ENCODE peak calls at places on chromosomes 7 and 10, in six cellular contexts. O, D, S, V, N and C are unnamed samples.

GRCh38 chr7:99109108-99110051 is 34.5 kb downstream of the SMURF1 start:
- DNase-seq in D (no peak), N (no peak), S (no peak), O (no peak), V (no peak), C (no peak)

GRCh38 chr7:44379366-44380178 is 54.2 kb upstream of the CAMK2B start:
- DNase-seq in S (no peak), V (peak), D (no peak), N (no peak), O (no peak), C (peak)

GRCh38 chr10:131757285-131758058 is 143.3 kb upstream of the PPP2R2D start:
- DNase-seq in N (no peak), O (no peak), D (no peak), V (no peak), S (no peak), C (no peak)

GRCh38 chr7:32948202-32948601 is 9.0 kb upstream of the FKBP9 start:
- DNase-seq in N (peak), D (no peak), S (no peak), V (no peak), O (no peak), C (no peak)

GRCh38 chr10:79434816-79435215 is 10.6 kb downstream of the ZCCHC24 start:
- DNase-seq in D (peak), S (no peak), O (no peak), N (no peak), V (peak), C (no peak)

GRCh38 chr7:156169474-156170370 is 357.5 kb upstream of the SHH start:
- DNase-seq in V (no peak), N (no peak), S (no peak), D (no peak), O (no peak), C (no peak)

GRCh38 chr10:125479059-125479458 is 203.9 kb downstream of the TEX36 start:
- DNase-seq in N (no peak), S (no peak), V (peak), D (no peak), O (no peak), C (no peak)

GRCh38 chr7:24917510-24918239 is 62.3 kb downstream of the OSBPL3 start:
- DNase-seq in D (peak), S (no peak), N (no peak), O (no peak), V (peak), C (no peak)

GRCh38 chr10:77770081-77770867 is 132.7 kb upstream of the KCNMA1 start:
- DNase-seq in S (no peak), V (no peak), D (no peak), N (no peak), O (no peak), C (no peak)

GRCh38 chr7:94303736-94304135 is 91.0 kb upstream of the COL1A2 start:
- DNase-seq in S (no peak), N (no peak), V (no peak), D (peak), O (peak), C (no peak)

GRCh38 chr7:101094791-101095375 is 9.6 kb downstream of the TRIM56 start:
- DNase-seq in V (no peak), O (peak), S (no peak), N (no peak), D (peak), C (no peak)

GRCh38 chr10:133211959-133212852 is 17.8 kb upstream of the UTF1 start:
- DNase-seq in N (no peak), O (no peak), D (no peak), S (no peak), V (no peak), C (no peak)

GRCh38 chr7:116674508-116675173 is 2.6 kb downstream of the MET start:
- DNase-seq in D (no peak), S (no peak), O (no peak), N (no peak), V (peak), C (no peak)

GRCh38 chr7:28725045-28725630 is 233.0 kb downstream of the TRIL start:
- DNase-seq in V (no peak), N (no peak), S (no peak), O (no peak), D (no peak), C (no peak)

GRCh38 chr10:82211331-82211730 is 336.3 kb downstream of the NRG3 start:
- DNase-seq in V (no peak), N (no peak), D (peak), O (no peak), S (no peak), C (no peak)

GRCh38 chr10:72275351-72276012 is 1.8 kb downstream of the DDIT4 start:
- DNase-seq in V (peak), D (peak), S (no peak), O (peak), N (peak), C (no peak)

GRCh38 chr10:124106241-124106905 is 13.0 kb upstream of the CHST15 start:
- DNase-seq in S (no peak), D (peak), V (peak), N (peak), O (no peak), C (peak)

GRCh38 chr10:51527806-51528205 is 171.6 kb downstream of the CSTF2T start:
- DNase-seq in N (no peak), V (no peak), D (peak), S (no peak), O (no peak), C (no peak)

GRCh38 chr7:46145412-46145811 is 224.3 kb upstream of the IGFBP3 start:
- DNase-seq in D (peak), N (no peak), O (no peak), S (peak), V (peak), C (no peak)

GRCh38 chr7:41612386-41612785 is 90.5 kb downstream of the INHBA start:
- DNase-seq in S (no peak), N (no peak), V (no peak), O (no peak), D (no peak), C (no peak)

GRCh38 chr7:81284576-81284975 is 365.7 kb upstream of the SEMA3C start:
- DNase-seq in N (no peak), V (peak), O (no peak), D (peak), S (no peak), C (no peak)

GRCh38 chr7:108285018-108285368 is 154.8 kb upstream of the LAMB4 start:
- DNase-seq in D (no peak), S (no peak), O (no peak), V (peak), N (no peak), C (no peak)

GRCh38 chr10:659710-660141 is 29.7 kb downstream of the DIP2C start:
- DNase-seq in N (no peak), V (no peak), O (no peak), D (peak), S (no peak), C (no peak)

GRCh38 chr7:75054744-75055527 is 18.7 kb downstream of the RCC1L start:
- DNase-seq in N (no peak), O (peak), S (no peak), D (peak), V (peak), C (peak)

GRCh38 chr10:16777473-16778370 is 39.5 kb downstream of the RSU1 start:
- DNase-seq in V (peak), N (peak), D (peak), O (no peak), S (peak), C (no peak)

GRCh38 chr10:59895629-59896116 is 10.7 kb downstream of the CCDC6 start:
- DNase-seq in N (no peak), O (peak), V (no peak), D (no peak), S (no peak), C (no peak)

GRCh38 chr7:7181519-7182155 is 707 bp upstream of the C1GALT1 start:
- DNase-seq in D (peak), V (no peak), S (peak), N (peak), O (peak), C (peak)

GRCh38 chr7:41881313-41882130 is 178.6 kb upstream of the INHBA start:
- DNase-seq in N (peak), V (no peak), S (no peak), D (peak), O (peak), C (peak)

GRCh38 chr10:36880898-36881297 is 244.5 kb upstream of the ANKRD30A start:
- DNase-seq in N (peak), D (peak), S (no peak), V (peak), O (no peak), C (no peak)

GRCh38 chr10:100739516-100740368 is 5.6 kb upstream of the PAX2 start:
- DNase-seq in V (no peak), O (no peak), S (no peak), N (no peak), D (no peak), C (no peak)

GRCh38 chr7:1418505-1419309 is 40.6 kb downstream of the MICALL2 start:
- DNase-seq in D (peak), S (no peak), O (no peak), N (peak), V (no peak), C (no peak)

GRCh38 chr7:39950473-39951155 is 558 bp downstream of the CDK13 start:
- DNase-seq in N (peak), D (peak), S (no peak), O (peak), V (no peak), C (peak)

GRCh38 chr7:129831424-129832058 is 121.2 kb downstream of the UBE2H start:
- DNase-seq in V (peak), O (no peak), D (peak), N (no peak), S (peak), C (no peak)

GRCh38 chr7:101817031-101817929 is at the start of gene CUX1:
- DNase-seq in O (peak), N (peak), S (no peak), V (no peak), D (no peak), C (no peak)

GRCh38 chr10:110637558-110638053 is 6.5 kb upstream of the RBM20 start:
- DNase-seq in O (no peak), S (no peak), N (no peak), V (peak), D (no peak), C (no peak)

GRCh38 chr10:15167411-15168295 is 840 bp downstream of the NMT2 start:
- DNase-seq in S (no peak), N (peak), D (peak), V (peak), O (peak), C (peak)

GRCh38 chr10:15168296-15168780 is at the start of gene NMT2:
- DNase-seq in S (no peak), D (no peak), V (peak), O (peak), N (peak), C (no peak)

GRCh38 chr10:15166325-15166724 is 2.2 kb downstream of the NMT2 start:
- DNase-seq in V (no peak), O (no peak), N (no peak), D (peak), S (no peak), C (no peak)

GRCh38 chr10:15169555-15170407 is 1.3 kb upstream of the NMT2 start:
- DNase-seq in S (no peak), V (no peak), O (no peak), N (peak), D (no peak), C (no peak)

DNA sequence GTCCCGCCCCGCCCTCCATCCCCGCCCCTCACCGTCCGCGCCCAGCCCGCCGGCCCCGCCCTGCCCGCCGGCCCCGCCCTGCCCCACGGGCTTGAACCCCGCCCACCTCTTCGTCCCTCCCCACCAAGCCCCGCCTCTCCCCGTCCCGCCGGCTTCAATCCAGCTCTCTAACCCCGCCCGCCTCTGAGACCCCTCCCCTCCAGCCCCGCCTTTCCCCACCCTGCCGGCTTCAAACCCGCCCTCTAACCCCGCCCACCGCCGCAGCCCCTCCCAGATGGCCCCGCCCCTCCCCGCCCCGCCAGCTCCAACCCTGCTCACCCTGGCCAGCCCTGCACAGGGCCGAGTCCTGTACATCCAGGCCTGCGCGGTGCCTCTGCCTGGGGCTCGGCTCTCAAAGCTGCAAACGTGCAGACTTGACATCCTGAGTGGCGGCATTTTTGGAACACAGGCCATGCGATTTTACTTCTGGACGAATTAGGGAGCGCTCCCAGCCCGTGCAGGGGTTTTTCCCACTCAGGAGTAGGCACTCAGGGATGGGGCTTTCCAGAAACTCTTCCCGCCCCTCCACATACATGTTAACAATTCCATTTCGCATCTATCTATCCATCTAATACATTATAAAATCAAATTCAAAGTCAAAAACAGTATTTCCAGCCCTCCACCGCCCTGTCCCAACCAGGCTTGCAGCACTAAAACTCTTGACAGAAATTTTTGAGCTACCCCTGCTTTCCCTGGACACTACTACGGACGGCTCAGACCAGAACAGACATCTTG is 475 bp upstream of the NMT2 start:
- DNase-seq in D (peak), O (peak), V (peak), N (peak), S (no peak), C (peak)
- H3K27ac ChIP-seq in D (no peak), O (peak), V (no peak), N (no peak), S (peak), C (peak)

DNA sequence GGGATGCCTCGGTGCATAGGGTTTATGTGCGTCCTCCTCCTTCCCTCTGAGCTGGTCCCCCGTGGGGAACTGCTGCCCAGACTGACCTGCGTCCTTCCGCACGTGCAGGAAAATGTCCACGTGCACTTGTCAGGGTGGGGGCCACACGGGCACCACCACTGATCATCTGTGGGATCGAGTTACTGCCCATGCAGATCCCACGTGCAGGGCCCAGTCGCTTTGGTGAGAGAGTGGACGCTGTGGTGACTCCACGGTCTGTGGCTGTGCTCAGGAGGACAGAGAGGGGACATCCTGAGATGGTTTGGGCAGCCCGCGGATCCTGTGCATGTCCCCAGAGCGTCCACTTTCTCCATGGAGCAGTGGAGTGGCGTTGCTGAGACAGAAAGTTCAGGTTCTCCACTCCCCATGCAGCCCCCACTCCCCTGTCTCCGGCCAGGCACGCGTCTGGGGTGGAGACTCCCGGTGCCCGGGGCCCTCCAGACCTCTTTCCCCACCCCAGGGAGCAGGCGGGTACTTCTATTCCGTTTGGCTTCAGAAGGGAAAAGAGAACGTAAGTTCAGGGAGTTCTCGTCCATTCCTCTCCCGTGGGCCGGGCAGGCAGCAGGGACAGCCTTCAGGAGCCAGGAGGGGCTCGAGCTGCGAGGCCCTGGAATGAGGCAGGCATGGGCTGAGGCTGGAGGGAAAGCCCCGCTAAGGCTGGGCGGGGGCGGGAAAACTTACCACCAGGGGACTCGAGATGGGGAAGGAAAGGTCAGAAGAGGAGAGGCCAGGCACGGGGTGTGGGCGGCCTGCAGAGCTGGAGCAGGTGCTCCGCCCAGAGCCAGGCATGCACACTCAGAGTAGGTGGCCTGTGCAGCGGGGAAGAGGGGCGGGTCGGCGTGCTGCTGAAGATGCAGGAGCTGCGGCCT is 59.9 kb downstream of the EGFR start:
- DNase-seq in S (no peak), V (no peak), D (no peak), N (no peak), O (peak), C (peak)
- TF ChIP-seq CTCF in S (no peak), V (no peak), D (no peak), N (no peak), O (no peak), C (no peak)

GRCh38 chr7:15684036-15684815 is 2.3 kb downstream of the MEOX2 start:
- DNase-seq in S (no peak), V (no peak), O (no peak), D (no peak), N (no peak), C (no peak)
- H3K4me3 ChIP-seq in S (no peak), V (no peak), O (no peak), D (no peak), N (no peak), C (no peak)

DNA sequence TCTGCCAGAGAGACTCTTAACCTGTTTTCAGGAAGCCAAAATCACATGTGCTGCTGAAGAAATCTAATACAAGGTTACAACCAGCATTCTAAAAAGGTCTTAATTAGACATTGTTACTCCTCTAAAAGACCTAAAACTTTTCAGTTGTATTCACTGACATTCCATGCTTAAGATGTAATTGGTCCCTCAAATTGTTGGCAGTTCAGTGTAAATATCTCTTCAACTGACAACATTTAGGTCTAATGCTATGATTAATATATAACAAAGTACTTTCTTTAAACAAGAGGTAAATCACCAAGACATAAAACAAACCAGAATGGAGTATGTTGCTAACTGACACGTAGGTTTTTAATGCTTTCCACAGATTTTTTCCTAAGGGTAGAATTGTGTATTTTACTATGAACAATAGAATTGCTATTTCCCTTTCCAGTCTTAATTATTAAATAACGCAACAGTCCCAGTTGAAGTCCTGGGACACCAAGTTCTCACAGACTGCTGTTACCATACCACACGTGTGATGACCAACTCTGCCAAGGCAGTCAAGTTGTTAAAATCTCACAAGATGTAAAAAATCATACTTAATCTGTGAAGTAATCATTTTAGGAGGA is 4.2 kb downstream of the JCAD start:
- DNase-seq in D (peak), S (no peak), N (no peak), O (no peak), V (no peak), C (no peak)
- H3K27ac ChIP-seq in D (no peak), S (peak), N (no peak), O (no peak), V (no peak), C (no peak)

GRCh38 chr10:120336910-120337540 is 120.0 kb upstream of the PLPP4 start:
- DNase-seq in S (peak), N (peak), V (peak), O (peak), D (peak), C (peak)
- TF ChIP-seq CTCF in S (peak), N (peak), V (peak), O (peak), D (peak), C (peak)